ENCODE peak calls at places on chromosomes 13 and 19, in four cellular contexts. L is K562, J is HepG2, A is GM12878. E is an unnamed sample.

GRCh38 chr13:72141845-72142470 is 275.0 kb upstream of the DACH1 start:
- DNase-seq in A (no peak), L (no peak), J (no peak), E (no peak)

GRCh38 chr19:45498411-45499195 is at the start of gene PPM1N:
- DNase-seq in A (no peak), J (no peak), L (no peak), E (no peak)

GRCh38 chr13:60356970-60357369 is 40.0 kb upstream of the TDRD3 start:
- DNase-seq in A (no peak), L (no peak), J (no peak), E (no peak)

GRCh38 chr19:1465191-1466016 is 13.6 kb downstream of the C19orf25 start:
- DNase-seq in L (no peak), J (no peak), A (no peak), E (no peak)

GRCh38 chr13:112879283-112879833 is 89.7 kb upstream of the MCF2L start:
- DNase-seq in L (no peak), J (no peak), A (no peak), E (no peak)

GRCh38 chr19:17441241-17442135 is 7.0 kb downstream of the TMEM221 start:
- DNase-seq in J (peak), A (no peak), L (peak), E (no peak)

GRCh38 chr13:66367356-66367755 is 862.8 kb downstream of the PCDH9 start:
- DNase-seq in A (no peak), L (no peak), J (no peak), E (no peak)

GRCh38 chr19:7578127-7578526 is 17.5 kb upstream of the CAMSAP3 start:
- DNase-seq in A (no peak), J (no peak), L (no peak), E (no peak)

GRCh38 chr13:57375876-57376275 is 208.9 kb downstream of the PRR20E start:
- DNase-seq in L (no peak), A (no peak), J (no peak), E (no peak)

GRCh38 chr13:74136089-74136658 is 2.0 kb upstream of the KLF12 start:
- DNase-seq in J (no peak), A (no peak), L (no peak), E (no peak)

GRCh38 chr13:108214511-108215383 is 589 bp downstream of the LIG4 start:
- DNase-seq in J (no peak), L (no peak), A (no peak), E (no peak)

GRCh38 chr19:44576843-44577565 is 36.4 kb upstream of the IGSF23 start:
- DNase-seq in L (peak), J (peak), A (no peak), E (peak)

GRCh38 chr19:49949735-49950589 is 11.0 kb downstream of the SIGLEC11 start:
- DNase-seq in L (no peak), J (no peak), A (no peak), E (no peak)

GRCh38 chr13:50810468-50810867 is 33.0 kb downstream of the DLEU7 start:
- DNase-seq in A (no peak), L (no peak), J (no peak), E (no peak)

GRCh38 chr13:28679628-28680027 is 20.7 kb downstream of the POMP start:
- DNase-seq in L (no peak), A (no peak), J (peak), E (no peak)

GRCh38 chr19:36719687-36720556 is 32.5 kb downstream of the ZNF567 start:
- DNase-seq in J (no peak), A (no peak), L (no peak), E (no peak)

GRCh38 chr19:2974342-2974932 is 2.9 kb upstream of the TLE6 start:
- DNase-seq in J (no peak), L (peak), A (no peak), E (no peak)

GRCh38 chr13:29572575-29572974 is 22.9 kb downstream of the SLC7A1 start:
- DNase-seq in L (no peak), A (no peak), J (no peak), E (no peak)

GRCh38 chr19:2607712-2608601 is 94.5 kb downstream of the GNG7 start:
- DNase-seq in J (no peak), L (no peak), A (peak), E (no peak)

GRCh38 chr19:15915109-15915508 is 17.2 kb upstream of the CYP4F2 start:
- DNase-seq in L (no peak), A (no peak), J (no peak), E (no peak)

GRCh38 chr13:64810701-64811258 is 2419.4 kb downstream of the PCDH9 start:
- DNase-seq in L (no peak), J (no peak), A (no peak), E (no peak)

GRCh38 chr19:15779756-15780476 is 7.5 kb upstream of the OR10H5 start:
- DNase-seq in A (no peak), J (peak), L (no peak), E (no peak)

GRCh38 chr19:39590265-39590664 is 12.1 kb upstream of the LGALS13 start:
- DNase-seq in L (no peak), A (no peak), J (no peak), E (no peak)

DNA sequence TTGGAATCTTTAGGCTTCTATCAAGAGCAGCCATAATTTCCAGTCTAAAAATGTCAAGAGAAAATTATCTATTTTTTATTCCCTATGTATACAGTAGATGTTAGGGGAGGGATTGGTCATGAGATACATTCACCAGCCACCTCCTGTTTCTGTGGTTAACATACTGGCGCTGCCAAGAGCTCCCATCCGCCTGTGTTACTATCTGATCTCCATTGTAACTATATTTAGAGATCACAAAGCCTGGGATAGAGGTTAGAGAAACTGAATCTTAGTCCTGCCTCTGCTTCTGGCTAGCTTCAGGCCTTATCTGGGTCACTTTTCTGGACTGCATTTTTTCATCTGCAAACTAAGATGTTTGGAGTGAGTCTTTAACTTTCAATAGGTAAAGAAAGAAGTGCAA is 46.3 kb downstream of the POLR1D start:
- DNase-seq in J (no peak), L (peak), A (no peak), E (no peak)
- TF ChIP-seq ATF3 in J (no peak), L (no peak), A (no peak), E (no peak)

GRCh38 chr19:10655457-10656312 is 1.5 kb downstream of the ILF3 start:
- DNase-seq in L (no peak), J (peak), A (no peak), E (no peak)
- TF ChIP-seq CTCF in L (peak), J (no peak), A (peak), E (no peak)

DNA sequence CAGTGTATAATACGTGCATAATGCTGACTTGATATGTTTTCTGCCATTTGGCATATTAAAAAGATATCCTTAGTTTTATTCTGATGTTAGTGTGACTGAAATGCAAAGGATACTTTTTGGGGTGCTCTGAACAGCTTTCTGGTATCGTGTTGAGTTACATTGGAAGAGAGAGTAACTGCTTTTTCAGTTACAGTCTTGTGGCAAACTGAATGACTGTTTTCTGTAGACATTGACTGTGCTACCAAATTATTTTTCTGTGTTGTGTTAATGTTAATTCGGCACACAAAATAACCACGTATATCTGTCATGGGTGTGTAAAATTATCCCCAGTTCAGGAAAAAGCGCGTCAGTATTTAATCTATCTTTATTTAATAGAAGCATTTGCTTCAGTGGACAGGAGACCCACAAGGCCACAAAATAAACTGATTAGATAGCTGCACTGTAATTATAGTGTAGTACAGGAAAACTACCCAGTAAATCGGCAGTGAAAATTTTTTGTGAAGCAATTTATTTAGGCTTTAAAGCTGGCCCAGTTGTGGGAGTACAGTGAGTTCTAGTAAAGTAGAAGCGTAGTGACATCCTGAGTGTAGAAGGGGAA is 2.5 kb downstream of the URI1 start:
- DNase-seq in J (no peak), L (no peak), A (no peak), E (no peak)
- TF ChIP-seq CEBPB in J (no peak), L (no peak), A (no peak), E (no peak)

GRCh38 chr13:61905054-61905453 is 489.4 kb upstream of the PCDH20 start:
- DNase-seq in A (no peak), L (no peak), J (no peak), E (no peak)

GRCh38 chr13:61913183-61913582 is 497.5 kb upstream of the PCDH20 start:
- DNase-seq in J (no peak), L (no peak), A (no peak), E (no peak)

DNA sequence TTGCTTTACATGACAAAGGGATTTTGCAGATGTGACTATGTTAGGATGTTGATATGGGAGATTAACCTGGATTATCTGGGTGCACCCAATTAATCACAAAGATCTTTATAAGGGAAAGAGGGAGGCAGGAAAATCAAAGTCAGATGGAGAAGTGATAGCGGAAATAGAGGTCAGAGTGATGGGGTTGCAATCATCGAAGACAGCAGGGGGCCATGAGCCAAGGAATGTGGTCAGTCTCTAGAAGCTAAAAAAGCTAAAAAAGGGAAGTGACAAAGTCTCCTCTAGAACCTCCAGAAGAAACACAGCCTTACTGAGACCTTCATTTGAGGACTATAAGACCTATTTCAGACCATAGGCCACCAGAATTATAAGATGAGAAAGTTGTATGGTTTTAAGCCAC is 493.3 kb upstream of the PCDH20 start:
- DNase-seq in L (no peak), J (no peak), A (no peak), E (no peak)
- TF ChIP-seq ATF3 in L (no peak), J (no peak), A (no peak), E (no peak)

E was measured in HCT116.